ENCODE peak calls at places on chromosomes 4 and X, in eight cellular contexts. Q is sciatic nerve; K is activated CD4-positive, alpha-beta T cell treated with anti-CD3 and anti-CD28 coated beads, Interleukin-2, amount 50 U/mL, for 1 hour; U is Karpas-422; N is iris pigment epithelial cell; X is progenitor cell of endocrine pancreas; M is activated T-helper 1 cell treated with anti-CD3 and anti-CD28 coated beads, Interleukin-12 subunit alpha, Interleukin-12 subunit beta, Interleukin-2, Interleukin-4 antibody, amounts not matched to agents 30 ng/mL and 10 ng/mL and 1 ng/mL, durations not matched to agents 14 hours and 24 hours and 36 hours; S is upper lobe of left lung. Z is an unnamed sample.

GRCh38 chrX:1433646-1434357 is 18.9 kb downstream of the ASMTL start:
- DNase-seq in Q (no peak), K (no peak), U (no peak), N (no peak), X (no peak), M (no peak), S (no peak), Z (no peak)

GRCh38 chr4:127856485-127857447 is 23.9 kb upstream of the PLK4 start:
- DNase-seq in Q (no peak), K (no peak), U (peak; percentile 76), N (peak; percentile 95), X (no peak), M (no peak), S (no peak), Z (peak; percentile 49)

GRCh38 chrX:52271212-52271611 is 86.5 kb downstream of the MAGED4 start:
- DNase-seq in Q (no peak), K (no peak), U (peak; percentile 64), N (peak; percentile 6), X (no peak), M (no peak), S (peak; percentile 45), Z (no peak)

GRCh38 chrX:47723083-47723482 is 64.1 kb upstream of the UXT start:
- DNase-seq in Q (no peak), K (no peak), U (no peak), N (no peak), X (no peak), M (no peak), S (no peak), Z (no peak)

GRCh38 chr4:183249854-183250253 is 70.2 kb downstream of the CLDN22 start:
- DNase-seq in Q (no peak), K (peak; percentile 9), U (no peak), N (peak; percentile 58), X (no peak), M (no peak), S (no peak), Z (peak; percentile 26)

GRCh38 chr4:81722229-81722900 is 250.7 kb upstream of the RASGEF1B start:
- DNase-seq in Q (no peak), K (no peak), U (no peak), N (no peak), X (no peak), M (no peak), S (no peak), Z (no peak)

GRCh38 chr4:35539404-35540055 is 704.8 kb downstream of the ARAP2 start:
- DNase-seq in Q (no peak), K (no peak), U (no peak), N (no peak), X (no peak), M (no peak), S (no peak), Z (no peak)

GRCh38 chr4:53541577-53542206 is 49.6 kb downstream of the LNX1 start:
- DNase-seq in Q (no peak), K (no peak), U (peak; percentile 53), N (peak; percentile 94), X (no peak), M (no peak), S (no peak), Z (no peak)

GRCh38 chr4:6957994-6958393 is 48.4 kb downstream of the TBC1D14 start:
- DNase-seq in Q (no peak), K (no peak), U (no peak), N (no peak), X (no peak), M (no peak), S (no peak), Z (no peak)

GRCh38 chr4:148831945-148832344 is 389.7 kb upstream of the NR3C2 start:
- DNase-seq in Q (no peak), K (no peak), U (no peak), N (peak; percentile 50), X (no peak), M (no peak), S (no peak), Z (no peak)

GRCh38 chr4:3440979-3441500 is 728 bp upstream of the HGFAC start:
- DNase-seq in Q (no peak), K (no peak), U (no peak), N (peak; percentile 15), X (no peak), M (no peak), S (no peak), Z (no peak)

GRCh38 chr4:158179465-158179864 is 6.6 kb upstream of the GASK1B start:
- DNase-seq in Q (no peak), K (no peak), U (no peak), N (no peak), X (no peak), M (no peak), S (no peak), Z (no peak)

GRCh38 chrX:109926743-109927662 is 75.9 kb upstream of the TMEM164 start:
- DNase-seq in Q (no peak), K (no peak), U (no peak), N (no peak), X (no peak), M (no peak), S (no peak), Z (no peak)

GRCh38 chrX:1074172-1074571 is 138.3 kb downstream of the CRLF2 start:
- DNase-seq in Q (no peak), K (no peak), U (no peak), N (no peak), X (no peak), M (no peak), S (no peak), Z (no peak)

GRCh38 chr4:34731045-34731444 is 1513.3 kb downstream of the ARAP2 start:
- DNase-seq in Q (no peak), K (no peak), U (no peak), N (peak; percentile 4), X (no peak), M (no peak), S (no peak), Z (no peak)

GRCh38 chrX:100685284-100685996 is 41.4 kb downstream of the SRPX2 start:
- DNase-seq in Q (peak; percentile 73), K (peak; percentile 47), U (peak; percentile 94), N (peak; percentile 79), X (peak; percentile 45), M (peak; percentile 35), S (peak; percentile 57), Z (peak; percentile 67)

Z was measured in GM13977.